ENCODE peak calls at places on chromosomes 5 and 9, in five cellular contexts. D, B, C, R and O are unnamed samples.
A peak's percentile ranks its signal among the peaks of the same experiment; 100 is the strongest.

GRCh38 chr9:81893929-81894328 is 34.3 kb upstream of the SPATA31D4 start:
- DNase-seq in D (no peak), B (no peak), C (no peak), R (no peak), O (no peak)

GRCh38 chr9:69885474-69885929 is 64.9 kb downstream of the CFAP95 start:
- DNase-seq in D (peak; percentile 47), B (no peak), C (no peak), R (peak; percentile 86), O (no peak)

GRCh38 chr5:84260939-84261338 is 123.7 kb downstream of the EDIL3 start:
- DNase-seq in D (no peak), B (no peak), C (no peak), R (no peak), O (no peak)

GRCh38 chr9:97272072-97272471 is 35.4 kb upstream of the CCDC180 start:
- DNase-seq in D (no peak), B (no peak), C (no peak), R (no peak), O (no peak)

GRCh38 chr9:70080481-70081119 is 37.0 kb downstream of the MAMDC2 start:
- DNase-seq in D (no peak), B (peak; percentile 27), C (no peak), R (peak; percentile 68), O (no peak)

GRCh38 chr5:180026320-180026719 is 45.2 kb downstream of the RNF130 start:
- DNase-seq in D (peak; percentile 79), B (no peak), C (no peak), R (peak; percentile 12), O (no peak)

GRCh38 chr5:53766683-53767082 is 206.2 kb downstream of the NDUFS4 start:
- DNase-seq in D (no peak), B (no peak), C (no peak), R (no peak), O (no peak)

GRCh38 chr5:156815988-156816599 is 34.0 kb upstream of the PPP1R2B start:
- DNase-seq in D (no peak), B (no peak), C (no peak), R (peak; percentile 0), O (peak; percentile 53)

GRCh38 chr5:169768416-169768815 is 131.3 kb downstream of the DOCK2 start:
- DNase-seq in D (no peak), B (no peak), C (no peak), R (no peak), O (no peak)

GRCh38 chr5:110094559-110094958 is 404.8 kb downstream of the MAN2A1 start:
- DNase-seq in D (no peak), B (no peak), C (no peak), R (no peak), O (no peak)

GRCh38 chr5:1744393-1745189 is 55.0 kb downstream of the MRPL36 start:
- DNase-seq in D (peak; percentile 7), B (no peak), C (peak; percentile 46), R (no peak), O (no peak)

GRCh38 chr5:91128604-91129003 is 254.5 kb downstream of the ARRDC3 start:
- DNase-seq in D (no peak), B (no peak), C (no peak), R (no peak), O (no peak)
- TF ChIP-seq CTCF in D (no peak), B (no peak), C (no peak), R (no peak), O (no peak)

GRCh38 chr5:168020522-168021294 is 270.7 kb upstream of the WWC1 start:
- DNase-seq in D (no peak), B (no peak), C (no peak), R (peak; percentile 44), O (no peak)
- TF ChIP-seq CTCF in D (no peak), B (peak; percentile 37), C (peak; percentile 16), R (peak; percentile 41), O (no peak)

DNA sequence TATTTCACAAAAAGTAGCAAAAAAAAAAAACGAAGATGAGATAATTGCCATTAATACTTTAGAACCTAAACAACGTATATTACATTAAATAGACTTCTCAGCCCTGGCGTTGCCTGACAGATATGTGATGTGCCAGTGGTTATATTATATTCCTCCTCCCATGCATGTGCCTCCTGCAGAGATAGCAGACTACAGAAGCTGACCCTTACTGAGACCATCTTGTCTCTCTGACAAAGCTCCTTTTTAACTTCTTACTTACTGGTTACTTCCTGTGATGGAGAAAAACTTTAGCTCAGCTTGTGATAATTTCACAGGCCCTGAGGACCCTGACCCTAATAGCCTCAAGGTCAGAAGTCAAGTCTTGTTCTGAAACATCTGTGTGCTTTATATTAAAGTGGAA is 80.5 kb upstream of the POU5F2 start:
- DNase-seq in D (no peak), B (no peak), C (no peak), R (no peak), O (no peak)
- TF ChIP-seq CTCF in D (no peak), B (no peak), C (no peak), R (no peak), O (no peak)

GRCh38 chr5:100479079-100479688 is 56.0 kb upstream of the FAM174A start:
- DNase-seq in D (no peak), B (no peak), C (no peak), R (peak; percentile 22), O (peak; percentile 14)
- TF ChIP-seq CTCF in D (no peak), B (peak; percentile 56), C (peak; percentile 38), R (peak; percentile 43), O (no peak)

GRCh38 chr5:114358329-114358728 is 3.5 kb upstream of the KCNN2 start:
- DNase-seq in D (no peak), B (no peak), C (no peak), R (no peak), O (no peak)
- TF ChIP-seq CTCF in D (no peak), B (peak; percentile 32), C (no peak), R (no peak), O (no peak)

DNA sequence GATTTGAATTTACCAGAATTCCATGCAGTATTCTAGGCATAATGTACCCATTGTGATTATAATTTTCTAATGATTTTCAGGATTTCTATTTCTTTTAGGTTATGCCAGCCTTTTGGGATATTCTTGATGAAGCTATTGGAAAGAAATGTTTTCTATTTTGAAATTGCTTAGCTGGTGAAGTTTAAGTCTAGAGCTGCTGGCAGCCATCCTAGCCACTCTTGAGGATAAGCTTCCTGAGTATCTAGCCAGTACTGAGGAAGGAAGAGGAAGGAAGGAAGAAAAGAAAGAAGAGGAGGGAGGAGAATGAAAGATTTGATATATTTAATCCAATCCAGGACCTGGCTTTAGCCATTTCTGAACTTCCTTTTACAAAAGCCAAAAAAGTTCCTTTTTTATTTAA is 142.1 kb upstream of the DAB2 start:
- DNase-seq in D (no peak), B (no peak), C (no peak), R (peak; percentile 54), O (no peak)
- TF ChIP-seq CTCF in D (no peak), B (no peak), C (no peak), R (no peak), O (no peak)